ENCODE peak calls at places on chromosomes 7 and 10, in six cellular contexts. I, G, U, P, Z and X are unnamed samples.

GRCh38 chr7:44275146-44275545 is 50.2 kb downstream of the CAMK2B start:
- DNase-seq in I (no peak), G (no peak), U (no peak), P (no peak), Z (no peak), X (no peak)

GRCh38 chr7:93574646-93575554 is at the start of gene CALCR:
- DNase-seq in I (no peak), G (no peak), U (no peak), P (no peak), Z (no peak), X (no peak)

GRCh38 chr10:90289037-90289436 is 568.8 kb downstream of the HTR7 start:
- DNase-seq in I (no peak), G (no peak), U (no peak), P (no peak), Z (peak), X (peak)

GRCh38 chr7:155213955-155214327 is 83.7 kb upstream of the INSIG1 start:
- DNase-seq in I (no peak), G (no peak), U (no peak), P (no peak), Z (no peak), X (no peak)

GRCh38 chr7:155252958-155253501 is 44.6 kb upstream of the INSIG1 start:
- DNase-seq in I (no peak), G (no peak), U (no peak), P (no peak), Z (no peak), X (no peak)

GRCh38 chr10:132906836-132907235 is 35.5 kb downstream of the CFAP46 start:
- DNase-seq in I (no peak), G (no peak), U (no peak), P (no peak), Z (no peak), X (no peak)

GRCh38 chr7:158423190-158423555 is 164.4 kb downstream of the PTPRN2 start:
- DNase-seq in I (no peak), G (no peak), U (no peak), P (no peak), Z (no peak), X (no peak)

GRCh38 chr7:7895004-7895650 is 73.5 kb upstream of the GLCCI1 start:
- DNase-seq in I (no peak), G (no peak), U (no peak), P (no peak), Z (no peak), X (no peak)

GRCh38 chr10:113326160-113327111 is 226.4 kb upstream of the HABP2 start:
- DNase-seq in I (no peak), G (no peak), U (no peak), P (no peak), Z (peak), X (peak)

GRCh38 chr7:66206116-66206908 is 1.2 kb downstream of the TPST1 start:
- DNase-seq in I (no peak), G (no peak), U (no peak), P (no peak), Z (no peak), X (no peak)

GRCh38 chr10:100715445-100716385 is 29.7 kb upstream of the PAX2 start:
- DNase-seq in I (no peak), G (no peak), U (no peak), P (no peak), Z (no peak), X (no peak)

GRCh38 chr10:42609872-42610271 is 28.5 kb downstream of the ZNF33B start:
- DNase-seq in I (no peak), G (no peak), U (no peak), P (no peak), Z (no peak), X (no peak)

GRCh38 chr10:31381171-31381570 is 62.2 kb downstream of the ZEB1 start:
- DNase-seq in I (no peak), G (no peak), U (no peak), P (no peak), Z (no peak), X (no peak)

GRCh38 chr10:21047511-21047910 is 150.4 kb upstream of the NEBL start:
- DNase-seq in I (no peak), G (no peak), U (no peak), P (no peak), Z (peak), X (no peak)

GRCh38 chr10:100621360-100622205 is 85.8 kb downstream of the HIF1AN start:
- DNase-seq in I (no peak), G (no peak), U (no peak), P (peak), Z (peak), X (no peak)

GRCh38 chr10:77036993-77037734 is 600.4 kb downstream of the KCNMA1 start:
- DNase-seq in I (no peak), G (no peak), U (no peak), P (peak), Z (peak), X (peak)

GRCh38 chr10:25078659-25079429 is 62.4 kb downstream of the THNSL1 start:
- DNase-seq in I (no peak), G (no peak), U (no peak), P (no peak), Z (no peak), X (no peak)

GRCh38 chr7:23261843-23262452 is 15.4 kb downstream of the GPNMB start:
- DNase-seq in I (peak), G (peak), U (peak), P (peak), Z (peak), X (peak)

GRCh38 chr10:72665925-72666324 is 26.0 kb upstream of the MCU start:
- DNase-seq in I (no peak), G (no peak), U (no peak), P (no peak), Z (peak), X (no peak)

GRCh38 chr10:132410779-132411532 is 14.0 kb downstream of the PWWP2B start:
- DNase-seq in I (no peak), G (no peak), U (no peak), P (no peak), Z (no peak), X (no peak)

GRCh38 chr10:10311966-10312365 is 705.7 kb upstream of the CELF2 start:
- DNase-seq in I (no peak), G (no peak), U (no peak), P (no peak), Z (no peak), X (no peak)

GRCh38 chr7:154171422-154171821 is 119.2 kb downstream of the DPP6 start:
- DNase-seq in I (no peak), G (no peak), U (no peak), P (peak), Z (no peak), X (no peak)

GRCh38 chr7:134699871-134700270 is 53.2 kb downstream of the BPGM start:
- DNase-seq in I (no peak), G (no peak), U (no peak), P (no peak), Z (no peak), X (no peak)

GRCh38 chr7:6530626-6531491 is 20.4 kb downstream of the GRID2IP start:
- DNase-seq in I (peak), G (no peak), U (no peak), P (peak), Z (no peak), X (no peak)

GRCh38 chr10:43110318-43111071 is 27.8 kb upstream of the CSGALNACT2 start:
- DNase-seq in I (no peak), G (no peak), U (peak), P (peak), Z (peak), X (peak)